ENCODE peak calls at places on chromosomes 1 and 21, in four cellular contexts. Y is stomach, C is esophagus muscularis mucosa, D is ovary. P is an unnamed sample.

GRCh38 chr21:45458281-45459170 is 53.6 kb downstream of the COL18A1 start:
- DNase-seq in D (no peak), Y (no peak), C (no peak), P (no peak)

GRCh38 chr1:155051342-155051776 is 243 bp downstream of the ADAM15 start:
- DNase-seq in C (no peak), D (no peak), Y (no peak), P (no peak)

GRCh38 chr1:11337536-11338350 is 64.7 kb downstream of the UBIAD1 start:
- DNase-seq in Y (peak; percentile 48), D (peak; percentile 33), C (no peak), P (peak; percentile 40)

GRCh38 chr1:199551967-199552565 is 475.4 kb upstream of the NR5A2 start:
- DNase-seq in C (no peak), Y (no peak), D (no peak), P (peak; percentile 14)

GRCh38 chr1:187933562-187934419 is 1105.0 kb downstream of the PLA2G4A start:
- DNase-seq in D (no peak), Y (no peak), C (no peak), P (no peak)

GRCh38 chr21:44767834-44768831 is 33.5 kb downstream of the UBE2G2 start:
- DNase-seq in D (no peak), Y (no peak), C (no peak), P (no peak)

GRCh38 chr1:9435101-9435636 is 104.1 kb upstream of the SLC25A33 start:
- DNase-seq in D (no peak), C (no peak), Y (peak; percentile 36), P (peak; percentile 52)

GRCh38 chr1:51941528-51941927 is 49.0 kb downstream of the RAB3B start:
- DNase-seq in C (no peak), D (no peak), Y (no peak), P (no peak)

GRCh38 chr21:14531927-14532326 is 14.2 kb downstream of the SAMSN1 start:
- DNase-seq in Y (no peak), C (no peak), D (no peak), P (no peak)

GRCh38 chr21:36627242-36627641 is 71.7 kb upstream of the SIM2 start:
- DNase-seq in D (no peak), C (no peak), Y (no peak), P (no peak)

DNA sequence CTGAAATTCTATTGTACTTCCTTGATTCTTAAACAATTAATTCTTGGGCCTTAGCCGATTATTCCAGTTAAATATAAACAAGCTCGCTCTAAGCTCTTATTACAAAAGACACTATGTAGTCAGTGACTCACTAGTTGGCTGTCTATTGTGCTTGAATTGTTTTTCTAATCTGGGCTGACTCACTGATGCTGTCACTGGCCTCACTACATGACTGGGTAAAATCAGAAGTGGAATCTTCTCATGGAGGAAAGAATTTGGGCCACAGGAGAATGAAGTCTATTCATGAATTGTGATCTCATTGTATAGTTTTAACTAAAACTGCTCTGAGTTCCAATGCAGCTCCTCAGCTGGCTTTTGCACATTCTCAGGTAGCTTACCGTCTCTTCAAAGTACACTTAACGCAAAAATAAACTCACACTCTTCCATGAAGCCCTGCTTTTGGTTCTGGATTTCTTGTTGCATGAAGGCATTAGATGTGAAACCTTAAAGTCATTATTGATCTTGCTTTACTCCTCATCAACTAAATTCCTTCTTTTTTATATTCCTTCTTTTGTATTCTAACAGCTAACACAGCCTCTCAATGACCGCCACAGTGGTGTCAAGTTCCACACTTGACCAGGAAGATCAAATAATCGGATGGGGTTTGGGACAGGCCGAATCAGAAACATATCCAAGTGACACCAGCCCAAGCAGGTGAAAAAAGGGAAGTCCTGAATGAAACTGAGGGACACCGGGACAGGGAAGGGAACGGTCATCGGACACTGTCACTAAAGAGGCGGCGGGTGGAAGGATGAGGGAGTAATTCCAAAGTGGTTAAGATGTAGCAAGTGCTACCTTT is 80.9 kb upstream of the LBR start:
- DNase-seq in Y (peak; percentile 39), C (no peak), D (peak; percentile 55), P (no peak)
- TF ChIP-seq EP300 in Y (no peak), C (no peak), D (no peak), P (peak; percentile 23)

GRCh38 chr1:69569281-69569970 is 1.7 kb downstream of the LRRC7 start:
- DNase-seq in C (no peak), D (no peak), Y (no peak), P (no peak)

GRCh38 chr1:69568435-69569280 is 936 bp downstream of the LRRC7 start:
- DNase-seq in D (no peak), Y (no peak), C (no peak), P (no peak)

GRCh38 chr1:69569983-69570755 is 2.4 kb downstream of the LRRC7 start:
- DNase-seq in C (no peak), D (no peak), Y (no peak), P (no peak)

GRCh38 chr1:69572921-69573320 is 5.2 kb downstream of the LRRC7 start:
- DNase-seq in Y (no peak), D (no peak), C (no peak), P (no peak)

DNA sequence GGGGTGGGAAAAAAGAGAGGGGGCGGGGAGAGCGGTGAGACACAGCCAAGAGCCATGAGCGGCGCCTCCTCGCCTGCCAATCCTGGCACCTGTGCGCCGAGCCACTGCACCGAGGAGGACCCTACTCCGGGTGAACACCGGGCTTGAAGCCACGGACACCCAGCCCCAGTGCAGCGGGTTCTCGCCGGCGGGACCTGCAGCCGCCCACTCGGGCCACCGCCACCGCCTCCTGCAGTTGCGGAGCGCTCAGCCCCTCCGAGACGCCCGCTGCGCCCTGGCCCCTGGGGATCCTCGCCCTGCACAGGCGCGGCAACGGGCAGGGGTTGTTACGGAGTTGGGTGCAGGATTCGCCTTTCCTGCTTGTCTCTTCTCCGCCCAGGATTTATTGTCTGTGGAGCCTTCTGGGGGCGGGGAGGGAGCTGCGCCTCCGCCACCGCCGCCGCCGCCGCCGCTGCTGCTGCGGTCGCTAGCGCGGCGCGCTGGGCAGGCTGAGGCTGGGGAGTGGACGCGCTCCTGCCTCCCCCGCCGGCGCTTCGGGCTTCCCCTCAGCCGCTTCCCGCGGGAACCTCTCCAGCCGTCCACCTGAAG is at the start of gene LRRC7:
- DNase-seq in D (no peak), Y (no peak), C (no peak), P (no peak)
- TF ChIP-seq EP300 in D (no peak), Y (no peak), C (no peak), P (no peak)

GRCh38 chr1:62682531-62682930 is 5.7 kb downstream of the DOCK7 start:
- DNase-seq in D (no peak), Y (no peak), C (no peak), P (no peak)
- TF ChIP-seq EP300 in D (no peak), Y (no peak), C (no peak), P (no peak)

DNA sequence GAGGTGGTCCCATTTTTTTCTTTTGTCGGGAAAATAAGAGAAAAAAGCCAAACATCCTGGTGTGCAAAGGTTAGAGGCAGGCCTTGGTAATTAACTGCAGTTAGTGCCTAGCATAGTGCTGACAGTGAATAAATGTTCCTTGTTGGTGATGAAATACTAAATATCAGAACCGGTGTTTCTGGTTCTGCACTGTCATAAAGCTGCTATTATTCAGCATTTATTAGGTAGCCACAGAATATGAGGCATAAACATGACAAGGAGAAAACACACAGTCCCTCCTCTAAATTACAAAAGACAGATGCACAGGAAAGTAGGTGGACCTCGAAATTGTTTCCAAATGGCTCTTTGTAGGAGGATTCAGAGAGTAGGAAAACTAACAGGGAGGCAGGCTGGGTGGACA is 122.0 kb upstream of the ADGRL2 start:
- DNase-seq in D (no peak), C (no peak), Y (no peak), P (no peak)
- TF ChIP-seq EP300 in D (no peak), C (no peak), Y (no peak), P (no peak)

GRCh38 chr1:175478203-175478602 is 265.2 kb downstream of the TNR start:
- DNase-seq in D (no peak), Y (no peak), C (no peak), P (no peak)
- TF ChIP-seq EP300 in D (no peak), Y (no peak), C (no peak), P (no peak)